ENCODE peak calls at places on chromosomes 13 and 19, in four cellular contexts. U is hepatocyte, X is PC-9, Y is heart left ventricle. C is an unnamed sample. For H3K4me1, the result is how much of the 10 kb centered on the place peaks cover.

GRCh38 chr13:42997381-42997780 is 5.3 kb upstream of the EPSTI1 start:
- DNase-seq in U (no peak), X (no peak), Y (no peak), C (no peak)

GRCh38 chr19:34667349-34668076 is 9.4 kb downstream of the SCGB2B2 start:
- DNase-seq in U (no peak), X (no peak), Y (no peak), C (peak)

GRCh38 chr13:50082426-50083283 is 67.4 kb downstream of the KCNRG start:
- DNase-seq in U (peak), X (peak), Y (peak), C (peak)

GRCh38 chr19:1992759-1993260 is 22.7 kb downstream of the BTBD2 start:
- DNase-seq in U (peak), X (no peak), Y (no peak), C (no peak)

GRCh38 chr19:22610121-22610520 is 24.0 kb upstream of the ZNF492 start:
- DNase-seq in U (no peak), X (no peak), Y (no peak), C (no peak)

GRCh38 chr19:39209196-39209595 is 5.1 kb upstream of the SYCN start:
- DNase-seq in U (no peak), X (no peak), Y (no peak), C (no peak)

GRCh38 chr13:25046985-25047660 is 48.8 kb upstream of the PABPC3 start:
- DNase-seq in U (peak), X (no peak), Y (no peak), C (no peak)

GRCh38 chr19:36032251-36033104 is at the start of gene CLIP3:
- DNase-seq in U (peak), X (no peak), Y (peak), C (no peak)

GRCh38 chr19:43809762-43810696 is 7.8 kb upstream of the LYPD5 start:
- DNase-seq in U (peak), X (peak), Y (no peak), C (no peak)

GRCh38 chr19:11423804-11424318 is 4.7 kb upstream of the RGL3 start:
- DNase-seq in U (no peak), X (no peak), Y (no peak), C (no peak)

GRCh38 chr19:56312337-56312736 is 2.3 kb downstream of the ZSCAN5A start:
- DNase-seq in U (no peak), X (no peak), Y (no peak), C (no peak)

GRCh38 chr13:94722596-94722995 is 10.3 kb upstream of the SOX21 start:
- DNase-seq in U (no peak), X (no peak), Y (no peak), C (no peak)

GRCh38 chr19:57465680-57466381 is 8.9 kb upstream of the VN1R1 start:
- DNase-seq in U (no peak), X (peak), Y (no peak), C (no peak)

GRCh38 chr13:84917252-84917878 is 881.9 kb downstream of the SLITRK6 start:
- DNase-seq in U (peak), X (peak), Y (no peak), C (no peak)

GRCh38 chr13:100280681-100281080 is 191.8 kb downstream of the PCCA start:
- DNase-seq in U (no peak), X (no peak), Y (no peak), C (no peak)

GRCh38 chr13:35164324-35164932 is 222.4 kb downstream of the NBEA start:
- DNase-seq in U (peak), X (peak), Y (no peak), C (no peak)

GRCh38 chr19:2015611-2015950 is at the start of gene BTBD2:
- DNase-seq in U (peak), X (no peak), Y (peak), C (no peak)

GRCh38 chr13:99310382-99311031 is 3.3 kb upstream of the GPR183 start:
- DNase-seq in U (no peak), X (no peak), Y (no peak), C (no peak)

GRCh38 chr13:20136781-20137703 is 23.8 kb downstream of the GJA3 start:
- DNase-seq in U (peak), X (no peak), Y (no peak), C (peak)

GRCh38 chr13:38763446-38764381 is 76.8 kb downstream of the FREM2 start:
- DNase-seq in U (peak), X (peak), Y (no peak), C (no peak)

GRCh38 chr19:2974342-2974932 is 2.9 kb upstream of the TLE6 start:
- DNase-seq in U (peak), X (no peak), Y (peak), C (peak)

GRCh38 chr13:75947448-75947847 is 311.3 kb downstream of the LMO7 start:
- DNase-seq in U (no peak), X (no peak), Y (no peak), C (no peak)

GRCh38 chr13:106083620-106084350 is 451.7 kb downstream of the EFNB2 start:
- DNase-seq in U (peak), X (peak), Y (peak), C (no peak)

GRCh38 chr19:32945260-32945659 is 26.5 kb downstream of the CEP89 start:
- DNase-seq in U (no peak), X (no peak), Y (no peak), C (no peak)

GRCh38 chr19:48395170-48395455 is 1.6 kb downstream of the GRIN2D start:
- DNase-seq in U (no peak), X (no peak), Y (no peak), C (no peak)

GRCh38 chr13:98187862-98188261 is 10.8 kb upstream of the RNF113B start:
- DNase-seq in U (no peak), X (no peak), Y (no peak), C (no peak)

GRCh38 chr13:98189841-98190505 is 12.9 kb upstream of the RNF113B start:
- DNase-seq in U (no peak), X (no peak), Y (no peak), C (no peak)

GRCh38 chr13:98184796-98185195 is 7.7 kb upstream of the RNF113B start:
- DNase-seq in U (no peak), X (no peak), Y (no peak), C (no peak)

GRCh38 chr13:98188544-98189166 is 11.6 kb upstream of the RNF113B start:
- DNase-seq in U (no peak), X (no peak), Y (no peak), C (no peak)

GRCh38 chr13:98187155-98187726 is 10.2 kb upstream of the RNF113B start:
- DNase-seq in U (no peak), X (no peak), Y (no peak), C (no peak)
- TF ChIP-seq CTCF in U (no peak), X (no peak), Y (no peak), C (no peak)

DNA sequence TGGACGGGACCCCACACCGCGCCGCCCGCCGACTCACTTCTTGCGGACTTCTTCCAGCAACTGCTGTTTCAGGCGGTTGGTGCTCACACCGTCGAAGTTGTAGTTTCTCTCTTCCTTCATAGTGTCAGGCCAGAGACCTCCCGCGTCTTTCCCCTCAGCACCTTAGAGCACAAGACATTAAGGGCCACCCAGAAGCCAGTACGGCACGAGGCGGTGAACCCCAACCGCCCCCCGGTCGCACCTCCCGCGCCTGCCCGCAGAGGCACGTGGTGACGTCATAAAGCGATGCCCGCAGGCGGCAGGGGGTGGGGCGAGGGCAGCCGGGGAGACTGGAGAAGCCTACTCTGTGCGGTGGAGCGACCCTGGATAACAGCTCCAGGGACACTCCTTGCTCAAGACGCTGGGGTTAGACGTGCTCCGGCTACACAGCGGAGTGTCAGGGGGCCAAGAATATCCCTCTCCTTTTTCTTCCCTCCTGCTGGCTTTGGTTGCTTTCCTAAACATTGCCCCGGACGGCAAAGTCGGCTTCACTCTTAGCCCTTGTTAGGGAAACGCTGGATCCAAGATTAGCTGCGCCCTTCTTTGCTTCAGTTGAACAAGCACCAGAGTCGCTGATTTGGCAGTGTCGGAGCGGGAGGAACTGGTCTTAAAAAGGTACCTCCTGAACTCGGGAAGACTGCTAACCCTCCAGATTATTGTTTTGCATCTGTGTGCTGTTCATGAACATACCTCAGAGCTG is at the start of gene CCDC169:
- DNase-seq in U (peak), X (peak), Y (peak), C (peak)
- H3K4me3 ChIP-seq in U (peak), X (peak), Y (peak), C (peak)

GRCh38 chr19:18308051-18308947 is 14.6 kb downstream of the LSM4 start:
- DNase-seq in U (no peak), X (no peak), Y (no peak), C (no peak)
- H3K4me1 ChIP-seq in U (under half), X (under half), Y (under half), C (under half)

DNA sequence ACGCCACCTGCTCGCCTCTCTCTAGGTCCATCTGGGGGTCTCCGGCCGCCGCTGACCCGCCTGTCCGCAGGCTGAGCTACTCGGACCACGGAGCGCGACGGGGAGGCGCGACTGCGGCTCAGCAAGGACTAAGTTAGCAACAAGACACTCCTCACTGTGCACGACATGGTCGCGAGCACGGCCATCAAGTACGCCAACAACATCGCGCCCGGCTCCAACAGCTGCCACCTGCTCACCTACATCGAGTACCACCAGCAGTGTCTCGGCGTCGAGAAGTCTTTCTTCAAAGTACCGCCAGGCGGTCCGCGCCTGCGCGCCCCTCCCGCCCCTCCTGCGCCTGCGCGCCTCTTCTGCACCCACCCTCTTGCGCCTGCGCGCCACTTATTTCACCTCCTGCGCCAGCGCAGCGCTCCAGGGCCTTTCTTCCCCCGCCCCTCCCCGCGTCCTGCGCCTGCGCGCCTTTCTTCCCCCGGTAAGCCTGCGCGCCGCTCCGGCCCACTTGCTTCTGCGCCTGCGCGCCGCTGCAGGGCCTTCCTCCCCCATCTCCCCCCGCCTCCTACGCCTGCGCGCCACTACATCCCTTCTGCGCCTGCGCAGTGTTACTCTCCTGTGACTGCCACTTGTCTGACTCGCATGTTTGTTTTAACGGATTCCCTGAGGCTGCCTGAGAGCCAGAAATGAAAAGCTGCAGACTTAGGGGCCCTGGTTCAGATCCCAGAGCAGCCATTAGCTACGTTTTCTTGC is 63.9 kb downstream of the ACSBG2 start:
- DNase-seq in U (peak), X (peak), Y (peak), C (peak)
- TF ChIP-seq CTCF in U (no peak), X (no peak), Y (peak), C (peak)

DNA sequence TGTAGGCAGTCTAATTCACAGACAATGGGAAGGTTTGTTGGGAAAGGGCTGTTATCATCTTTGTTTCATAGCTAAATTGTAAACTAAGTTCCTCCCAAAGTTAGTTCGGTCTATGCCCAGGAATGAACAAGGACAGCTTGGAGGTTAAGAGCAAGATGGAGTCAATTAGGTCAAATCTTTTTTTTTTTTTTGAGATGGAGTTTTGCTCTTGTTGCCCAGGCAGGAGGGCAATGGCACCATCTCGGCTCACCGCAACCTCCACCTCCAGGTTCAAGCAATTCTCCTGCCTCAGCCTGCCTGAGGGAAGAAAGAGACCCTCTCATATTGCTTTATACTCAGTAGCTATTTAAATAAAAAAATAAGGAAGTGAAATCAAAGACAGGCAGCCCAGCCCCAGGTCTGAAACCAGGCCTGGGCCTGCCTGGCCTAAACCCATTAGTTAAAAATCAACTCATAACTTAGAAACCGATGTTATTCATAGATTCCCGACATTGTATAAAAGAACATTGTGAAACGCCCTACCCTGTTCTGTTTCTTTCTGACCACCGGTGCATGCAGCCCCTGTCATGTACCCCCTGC is 297.4 kb upstream of the SGCG start:
- DNase-seq in U (no peak), X (no peak), Y (no peak), C (no peak)
- H3K4me3 ChIP-seq in U (no peak), X (no peak), Y (no peak), C (no peak)

C was measured in upper lobe of right lung.